ENCODE peak calls at places on chromosomes 13 and 19, in six cellular contexts. One of them, this sample, is unnamed.
A peak's percentile ranks its signal among the peaks of the same experiment; 100 is the strongest.

GRCh38 chr13:39692650-39693438 is 37.4 kb downstream of the COG6 start:
- DNase-seq in heart left ventricle: no peak
- DNase-seq in mammary epithelial cell: no peak
- DNase-seq in breast epithelium: no peak
- DNase-seq in SK-N-SH: no peak
- DNase-seq in left ventricle myocardium inferior: no peak
- DNase-seq in this sample: no peak

GRCh38 chr19:6211632-6212402 is 68.0 kb downstream of the MLLT1 start:
- DNase-seq in heart left ventricle: no peak
- DNase-seq in mammary epithelial cell: no peak
- DNase-seq in breast epithelium: no peak
- DNase-seq in SK-N-SH: peak; percentile 25
- DNase-seq in left ventricle myocardium inferior: no peak
- DNase-seq in this sample: no peak

GRCh38 chr13:98796798-98797197 is 44.3 kb upstream of the SLC15A1 start:
- DNase-seq in heart left ventricle: no peak
- DNase-seq in mammary epithelial cell: no peak
- DNase-seq in breast epithelium: no peak
- DNase-seq in SK-N-SH: peak; percentile 41
- DNase-seq in left ventricle myocardium inferior: no peak
- DNase-seq in this sample: no peak

GRCh38 chr19:39499082-39499642 is 415 bp downstream of the DLL3 start:
- DNase-seq in heart left ventricle: no peak
- DNase-seq in mammary epithelial cell: peak; percentile 17
- DNase-seq in breast epithelium: no peak
- DNase-seq in SK-N-SH: peak; percentile 53
- DNase-seq in left ventricle myocardium inferior: no peak
- DNase-seq in this sample: no peak

GRCh38 chr13:71483733-71484132 is 383.3 kb downstream of the DACH1 start:
- DNase-seq in heart left ventricle: no peak
- DNase-seq in mammary epithelial cell: no peak
- DNase-seq in breast epithelium: no peak
- DNase-seq in SK-N-SH: no peak
- DNase-seq in left ventricle myocardium inferior: no peak
- DNase-seq in this sample: no peak

GRCh38 chr19:5397804-5398692 is 57.2 kb upstream of the ZNRF4 start:
- DNase-seq in heart left ventricle: no peak
- DNase-seq in mammary epithelial cell: no peak
- DNase-seq in breast epithelium: no peak
- DNase-seq in SK-N-SH: peak; percentile 81
- DNase-seq in left ventricle myocardium inferior: no peak
- DNase-seq in this sample: no peak

GRCh38 chr19:47490031-47490430 is 6.0 kb upstream of the KPTN start:
- DNase-seq in heart left ventricle: no peak
- DNase-seq in mammary epithelial cell: no peak
- DNase-seq in breast epithelium: no peak
- DNase-seq in SK-N-SH: no peak
- DNase-seq in left ventricle myocardium inferior: no peak
- DNase-seq in this sample: no peak

GRCh38 chr13:113497217-113497616 is 6.7 kb upstream of the DCUN1D2 start:
- DNase-seq in heart left ventricle: no peak
- DNase-seq in mammary epithelial cell: no peak
- DNase-seq in breast epithelium: no peak
- DNase-seq in SK-N-SH: no peak
- DNase-seq in left ventricle myocardium inferior: no peak
- DNase-seq in this sample: no peak

GRCh38 chr13:22176968-22177545 is 506.2 kb downstream of the FGF9 start:
- DNase-seq in heart left ventricle: no peak
- DNase-seq in mammary epithelial cell: no peak
- DNase-seq in breast epithelium: no peak
- DNase-seq in SK-N-SH: no peak
- DNase-seq in left ventricle myocardium inferior: no peak
- DNase-seq in this sample: no peak

GRCh38 chr13:77310161-77310560 is 16.7 kb downstream of the MYCBP2 start:
- DNase-seq in heart left ventricle: no peak
- DNase-seq in mammary epithelial cell: no peak
- DNase-seq in breast epithelium: no peak
- DNase-seq in SK-N-SH: no peak
- DNase-seq in left ventricle myocardium inferior: no peak
- DNase-seq in this sample: no peak

GRCh38 chr13:40550130-40550529 is 116.3 kb downstream of the FOXO1 start:
- DNase-seq in heart left ventricle: no peak
- DNase-seq in mammary epithelial cell: peak; percentile 62
- DNase-seq in breast epithelium: no peak
- DNase-seq in SK-N-SH: no peak
- DNase-seq in left ventricle myocardium inferior: no peak
- DNase-seq in this sample: no peak

GRCh38 chr19:4064551-4065260 is 2.0 kb downstream of the ZBTB7A start:
- DNase-seq in heart left ventricle: peak; percentile 71
- DNase-seq in mammary epithelial cell: no peak
- DNase-seq in breast epithelium: no peak
- DNase-seq in SK-N-SH: peak; percentile 86
- DNase-seq in left ventricle myocardium inferior: peak; percentile 59
- DNase-seq in this sample: peak; percentile 50

GRCh38 chr19:47681388-47681787 is 31.8 kb upstream of the EHD2 start:
- DNase-seq in heart left ventricle: no peak
- DNase-seq in mammary epithelial cell: no peak
- DNase-seq in breast epithelium: no peak
- DNase-seq in SK-N-SH: no peak
- DNase-seq in left ventricle myocardium inferior: no peak
- DNase-seq in this sample: no peak

GRCh38 chr19:40718774-40719391 is 2.0 kb downstream of the ITPKC start:
- DNase-seq in heart left ventricle: peak; percentile 64
- DNase-seq in mammary epithelial cell: peak; percentile 94
- DNase-seq in breast epithelium: peak; percentile 91
- DNase-seq in SK-N-SH: no peak
- DNase-seq in left ventricle myocardium inferior: peak; percentile 52
- DNase-seq in this sample: peak; percentile 94

GRCh38 chr13:41974262-41974900 is 13.5 kb upstream of the VWA8 start:
- DNase-seq in heart left ventricle: no peak
- DNase-seq in mammary epithelial cell: peak; percentile 90
- DNase-seq in breast epithelium: no peak
- DNase-seq in SK-N-SH: no peak
- DNase-seq in left ventricle myocardium inferior: no peak
- DNase-seq in this sample: peak; percentile 20

GRCh38 chr13:98141938-98142426 is 912 bp upstream of the FARP1 start:
- DNase-seq in heart left ventricle: peak; percentile 50
- DNase-seq in mammary epithelial cell: no peak
- DNase-seq in breast epithelium: no peak
- DNase-seq in SK-N-SH: peak; percentile 17
- DNase-seq in left ventricle myocardium inferior: peak; percentile 19
- DNase-seq in this sample: peak; percentile 10

GRCh38 chr19:41641879-41642485 is 15.1 kb upstream of the CEACAM4 start:
- DNase-seq in heart left ventricle: peak; percentile 43
- DNase-seq in mammary epithelial cell: peak; percentile 30
- DNase-seq in breast epithelium: peak; percentile 24
- DNase-seq in SK-N-SH: peak; percentile 78
- DNase-seq in left ventricle myocardium inferior: no peak
- DNase-seq in this sample: peak; percentile 67

GRCh38 chr13:101399365-101399764 is 16.9 kb downstream of the NALCN start:
- DNase-seq in heart left ventricle: no peak
- DNase-seq in mammary epithelial cell: peak; percentile 46
- DNase-seq in breast epithelium: no peak
- DNase-seq in SK-N-SH: no peak
- DNase-seq in left ventricle myocardium inferior: no peak
- DNase-seq in this sample: no peak

GRCh38 chr13:48680756-48681392 is 27.1 kb downstream of the CYSLTR2 start:
- DNase-seq in heart left ventricle: no peak
- DNase-seq in mammary epithelial cell: no peak
- DNase-seq in breast epithelium: no peak
- DNase-seq in SK-N-SH: no peak
- DNase-seq in left ventricle myocardium inferior: no peak
- DNase-seq in this sample: no peak

GRCh38 chr19:33763661-33764343 is 32.9 kb upstream of the KCTD15 start:
- DNase-seq in heart left ventricle: peak; percentile 60
- DNase-seq in mammary epithelial cell: no peak
- DNase-seq in breast epithelium: no peak
- DNase-seq in SK-N-SH: peak; percentile 91
- DNase-seq in left ventricle myocardium inferior: peak; percentile 33
- DNase-seq in this sample: no peak

DNA sequence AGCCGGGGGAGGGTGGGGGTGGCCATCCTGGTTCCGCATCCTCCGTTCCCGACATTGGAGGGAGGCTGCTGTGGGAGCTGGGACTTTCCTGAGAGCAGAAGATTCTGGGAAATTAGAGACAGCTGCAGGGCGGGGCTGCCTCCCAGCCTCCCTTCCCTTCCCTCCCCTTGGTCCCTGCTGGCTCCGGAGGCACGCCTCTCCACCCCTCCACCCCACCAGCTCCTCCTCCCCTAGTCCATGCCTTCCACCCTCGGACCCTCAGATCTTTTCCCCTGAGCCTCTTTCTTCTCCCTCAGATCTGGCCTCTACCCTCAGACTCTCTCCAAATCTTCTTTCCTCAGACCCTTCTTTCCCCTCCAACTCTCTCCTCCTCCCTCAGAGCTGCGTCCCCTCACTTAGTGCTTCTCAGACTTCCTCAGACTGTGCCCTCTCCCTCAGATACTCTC is 3.1 kb upstream of the BCL3 start:
- DNase-seq in heart left ventricle: peak; percentile 84
- DNase-seq in mammary epithelial cell: peak; percentile 43
- DNase-seq in breast epithelium: peak; percentile 51
- DNase-seq in SK-N-SH: no peak
- DNase-seq in left ventricle myocardium inferior: peak; percentile 86
- DNase-seq in this sample: peak; percentile 62
- H3K4me1 ChIP-seq in heart left ventricle: peaks cover 36% of the 10 kb centered on the region
- H3K4me1 ChIP-seq in mammary epithelial cell: peaks cover 53% of the 10 kb centered on the region
- H3K4me1 ChIP-seq in breast epithelium: peaks cover 22% of the 10 kb centered on the region
- H3K4me1 ChIP-seq in SK-N-SH: peaks cover 19% of the 10 kb centered on the region
- H3K4me1 ChIP-seq in left ventricle myocardium inferior: peaks cover 90% of the 10 kb centered on the region
- H3K4me1 ChIP-seq in this sample: peaks cover 23% of the 10 kb centered on the region

DNA sequence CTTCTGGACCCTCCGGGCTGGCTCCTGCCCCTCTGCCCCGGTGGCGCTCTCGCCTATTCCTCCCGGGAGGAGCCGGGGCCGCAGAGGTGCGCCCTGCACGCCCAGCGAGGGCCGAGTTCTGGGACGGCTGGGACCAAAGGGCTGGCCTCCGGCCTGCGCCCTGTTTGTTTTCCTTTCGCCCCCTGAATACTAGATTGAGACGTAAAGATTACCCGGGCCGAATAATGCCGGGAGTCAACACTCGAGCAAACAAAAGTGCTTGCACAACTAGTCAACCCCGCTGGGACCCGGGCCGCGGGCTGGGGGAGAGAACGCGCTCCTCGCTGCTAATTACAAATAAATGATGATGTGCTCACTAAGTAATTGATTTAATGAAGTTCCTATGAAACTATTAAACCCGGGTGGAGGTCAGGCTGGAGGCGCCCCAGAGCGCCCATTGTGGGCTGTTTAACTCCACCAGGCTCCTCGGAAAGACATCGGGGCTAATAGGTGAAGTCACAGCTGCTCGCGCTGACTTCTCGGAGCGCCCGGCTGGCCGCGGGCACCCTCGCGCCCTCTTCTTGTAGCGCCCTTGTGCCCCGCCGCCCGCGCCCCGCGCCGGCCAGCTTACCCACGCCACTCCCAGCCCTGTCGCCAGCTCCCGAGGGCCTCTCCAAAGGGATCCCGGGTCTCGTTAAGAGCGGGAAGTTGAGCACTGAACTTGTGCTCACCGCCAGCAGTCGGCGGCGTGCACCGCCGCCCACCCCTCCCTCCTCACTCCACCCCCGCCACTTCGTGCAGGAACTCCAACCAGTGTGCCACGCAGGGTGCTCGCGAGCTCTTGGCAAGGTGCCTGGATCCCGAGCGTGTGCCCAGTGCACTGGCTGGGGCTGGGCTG is 14.9 kb downstream of the ZIC5 start:
- DNase-seq in heart left ventricle: no peak
- DNase-seq in mammary epithelial cell: no peak
- DNase-seq in breast epithelium: no peak
- DNase-seq in SK-N-SH: peak; percentile 54
- DNase-seq in left ventricle myocardium inferior: no peak
- DNase-seq in this sample: no peak
- H3K27me3 ChIP-seq in heart left ventricle: peaks cover 97% of the 10 kb centered on the region
- H3K27me3 ChIP-seq in mammary epithelial cell: peaks cover 56% of the 10 kb centered on the region
- H3K27me3 ChIP-seq in breast epithelium: peaks cover 81% of the 10 kb centered on the region
- H3K27me3 ChIP-seq in SK-N-SH: peaks cover 98% of the 10 kb centered on the region
- H3K27me3 ChIP-seq in left ventricle myocardium inferior: peaks cover 100% of the 10 kb centered on the region
- H3K27me3 ChIP-seq in this sample: peaks cover 70% of the 10 kb centered on the region

DNA sequence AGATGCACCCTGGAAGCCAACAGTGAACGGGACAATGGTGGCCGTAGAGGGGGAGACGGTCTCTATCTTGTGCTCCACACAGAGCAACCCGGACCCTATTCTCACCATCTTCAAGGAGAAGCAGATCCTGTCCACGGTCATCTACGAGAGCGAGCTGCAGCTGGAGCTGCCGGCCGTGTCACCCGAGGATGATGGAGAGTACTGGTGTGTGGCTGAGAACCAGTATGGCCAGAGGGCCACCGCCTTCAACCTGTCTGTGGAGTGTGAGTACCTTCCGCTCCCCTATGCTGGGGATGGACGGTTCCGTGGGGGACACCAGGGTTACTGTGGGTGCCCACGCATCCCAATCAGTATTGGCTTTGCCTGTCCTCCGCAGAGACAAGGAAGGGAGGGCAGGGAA is 10.5 kb downstream of the MAG start:
- DNase-seq in heart left ventricle: no peak
- DNase-seq in mammary epithelial cell: no peak
- DNase-seq in breast epithelium: no peak
- DNase-seq in SK-N-SH: no peak
- DNase-seq in left ventricle myocardium inferior: no peak
- DNase-seq in this sample: no peak
- H3K4me1 ChIP-seq in heart left ventricle: no peaks in the 10 kb centered on the region
- H3K4me1 ChIP-seq in mammary epithelial cell: no peaks in the 10 kb centered on the region
- H3K4me1 ChIP-seq in breast epithelium: no peaks in the 10 kb centered on the region
- H3K4me1 ChIP-seq in SK-N-SH: no peaks in the 10 kb centered on the region
- H3K4me1 ChIP-seq in left ventricle myocardium inferior: no peaks in the 10 kb centered on the region
- H3K4me1 ChIP-seq in this sample: no peaks in the 10 kb centered on the region

GRCh38 chr19:18230941-18231734 is 4.9 kb upstream of the PDE4C start:
- DNase-seq in heart left ventricle: no peak
- DNase-seq in mammary epithelial cell: no peak
- DNase-seq in breast epithelium: no peak
- DNase-seq in SK-N-SH: no peak
- DNase-seq in left ventricle myocardium inferior: no peak
- DNase-seq in this sample: no peak

GRCh38 chr19:18233224-18233825 is 7.1 kb upstream of the PDE4C start:
- DNase-seq in heart left ventricle: peak; percentile 47
- DNase-seq in mammary epithelial cell: peak; percentile 43
- DNase-seq in breast epithelium: no peak
- DNase-seq in SK-N-SH: peak; percentile 83
- DNase-seq in left ventricle myocardium inferior: no peak
- DNase-seq in this sample: no peak

GRCh38 chr19:18232540-18233223 is 6.4 kb upstream of the PDE4C start:
- DNase-seq in heart left ventricle: no peak
- DNase-seq in mammary epithelial cell: no peak
- DNase-seq in breast epithelium: no peak
- DNase-seq in SK-N-SH: peak; percentile 95
- DNase-seq in left ventricle myocardium inferior: no peak
- DNase-seq in this sample: no peak

GRCh38 chr19:18231775-18232174 is 5.5 kb upstream of the PDE4C start:
- DNase-seq in heart left ventricle: no peak
- DNase-seq in mammary epithelial cell: no peak
- DNase-seq in breast epithelium: no peak
- DNase-seq in SK-N-SH: no peak
- DNase-seq in left ventricle myocardium inferior: no peak
- DNase-seq in this sample: no peak

DNA sequence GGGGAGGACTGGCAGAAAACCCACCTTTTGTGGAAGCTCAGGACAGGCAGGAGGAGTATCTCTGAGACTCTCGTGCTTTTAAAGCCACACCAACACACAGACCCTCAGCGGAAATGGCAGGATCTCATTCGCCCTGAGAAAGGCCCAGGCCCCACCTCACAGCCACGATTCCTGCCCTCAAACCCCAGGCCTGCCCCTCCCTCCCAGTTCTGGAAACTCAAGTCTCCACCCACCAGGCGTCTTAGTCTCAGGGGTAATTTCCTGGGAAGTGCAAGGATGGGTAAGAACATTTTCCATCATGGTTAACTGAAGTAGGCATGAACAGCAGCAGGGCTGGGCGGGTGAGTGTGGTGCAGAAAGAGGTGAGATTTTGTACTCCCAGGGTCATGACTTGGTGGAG is 8.0 kb upstream of the PDE4C start:
- DNase-seq in heart left ventricle: no peak
- DNase-seq in mammary epithelial cell: no peak
- DNase-seq in breast epithelium: no peak
- DNase-seq in SK-N-SH: no peak
- DNase-seq in left ventricle myocardium inferior: no peak
- DNase-seq in this sample: no peak
- H3K27me3 ChIP-seq in heart left ventricle: peaks cover 39% of the 10 kb centered on the region
- H3K27me3 ChIP-seq in mammary epithelial cell: no peaks in the 10 kb centered on the region
- H3K27me3 ChIP-seq in breast epithelium: peaks cover 68% of the 10 kb centered on the region
- H3K27me3 ChIP-seq in SK-N-SH: no peaks in the 10 kb centered on the region
- H3K27me3 ChIP-seq in left ventricle myocardium inferior: peaks cover 83% of the 10 kb centered on the region
- H3K27me3 ChIP-seq in this sample: peaks cover 10% of the 10 kb centered on the region

This sample was measured in prostate gland.